ENCODE peak calls at places on chromosome 6, in six cellular contexts. A is body of pancreas, V is tibial artery, F is tibial nerve, H is thoracic aorta, E is astrocyte. W is an unnamed sample. For H3K4me1 and H3K36me3, the result is how much of the 10 kb centered on the place peaks cover.

GRCh38 chr6:16770701-16771569 is 9.7 kb upstream of the ATXN1 start:
- DNase-seq in A (peak), V (peak), F (peak), H (peak), E (peak), W (peak)

GRCh38 chr6:446418-447366 is 55.1 kb downstream of the IRF4 start:
- DNase-seq in A (no peak), V (peak), F (no peak), H (no peak), E (no peak), W (peak)

GRCh38 chr6:127328043-127328442 is 15.4 kb downstream of the ECHDC1 start:
- DNase-seq in A (no peak), V (no peak), F (no peak), H (no peak), E (peak), W (no peak)

GRCh38 chr6:101110814-101111213 is 229.7 kb upstream of the ASCC3 start:
- DNase-seq in A (no peak), V (no peak), F (no peak), H (no peak), E (no peak), W (no peak)

GRCh38 chr6:12254228-12254627 is 35.9 kb upstream of the EDN1 start:
- DNase-seq in A (no peak), V (no peak), F (no peak), H (no peak), E (no peak), W (no peak)

GRCh38 chr6:95364016-95364604 is 213.2 kb upstream of the MANEA start:
- DNase-seq in A (no peak), V (no peak), F (no peak), H (no peak), E (no peak), W (no peak)

GRCh38 chr6:136609878-136610706 is 59.9 kb upstream of the MAP7 start:
- DNase-seq in A (peak), V (peak), F (no peak), H (peak), E (peak), W (no peak)

GRCh38 chr6:21756487-21756886 is 162.9 kb downstream of the SOX4 start:
- DNase-seq in A (no peak), V (no peak), F (no peak), H (no peak), E (no peak), W (no peak)

GRCh38 chr6:68114648-68115047 is 520.4 kb upstream of the ADGRB3 start:
- DNase-seq in A (no peak), V (no peak), F (no peak), H (no peak), E (no peak), W (no peak)

GRCh38 chr6:150588862-150589499 is 10.7 kb upstream of the PLEKHG1 start:
- DNase-seq in A (no peak), V (no peak), F (no peak), H (no peak), E (no peak), W (no peak)
- H3K4me1 ChIP-seq in A (under half), V (under half), F (under half), H (under half), E (under half), W (under half)

GRCh38 chr6:25469797-25470388 is 182.1 kb upstream of the SCGN start:
- DNase-seq in A (no peak), V (no peak), F (no peak), H (no peak), E (no peak), W (no peak)
- H3K36me3 ChIP-seq in A (under half), V (under half), F (under half), H (under half), E (under half), W (under half)

GRCh38 chr6:109804020-109804419 is 112.9 kb downstream of the FIG4 start:
- DNase-seq in A (no peak), V (no peak), F (no peak), H (no peak), E (no peak), W (no peak)
- H3K27ac ChIP-seq in A (no peak), V (no peak), F (no peak), H (no peak), E (no peak), W (no peak)

GRCh38 chr6:36039113-36039512 is 11.5 kb downstream of the MAPK14 start:
- DNase-seq in A (no peak), V (no peak), F (no peak), H (no peak), E (peak), W (no peak)

GRCh38 chr6:36038120-36038876 is 10.7 kb downstream of the MAPK14 start:
- DNase-seq in A (no peak), V (no peak), F (no peak), H (no peak), E (no peak), W (no peak)

GRCh38 chr6:36033935-36034334 is 6.3 kb downstream of the MAPK14 start:
- DNase-seq in A (no peak), V (no peak), F (no peak), H (no peak), E (peak), W (no peak)

GRCh38 chr6:36032245-36032644 is 4.6 kb downstream of the MAPK14 start:
- DNase-seq in A (no peak), V (no peak), F (no peak), H (no peak), E (no peak), W (no peak)

GRCh38 chr6:36035240-36035639 is 7.6 kb downstream of the MAPK14 start:
- DNase-seq in A (no peak), V (no peak), F (no peak), H (no peak), E (peak), W (no peak)
- H3K4me1 ChIP-seq in A (half or more), V (under half), F (half or more), H (half or more), E (under half), W (half or more)

GRCh38 chr6:149733321-149733720 is 13.0 kb downstream of the NUP43 start:
- DNase-seq in A (no peak), V (no peak), F (no peak), H (no peak), E (no peak), W (no peak)
- H3K36me3 ChIP-seq in A (under half), V (under half), F (under half), H (under half), E (under half), W (half or more)

W was measured in CD4-positive, CD25-positive, alpha-beta regulatory T cell.